ENCODE peak calls at places on chromosomes 16 and 17, in five cellular contexts. D is uterus, K is cardiac muscle cell, A is mesothelial cell of epicardium, Q is upper lobe of left lung. E is an unnamed sample.

GRCh38 chr17:79741751-79742588 is 11.2 kb downstream of the ENPP7 start:
- DNase-seq in A (peak; percentile 92), D (peak; percentile 70), K (peak; percentile 54), Q (peak; percentile 96), E (peak; percentile 42)

GRCh38 chr17:66171172-66171571 is 20.8 kb downstream of the CEP112 start:
- DNase-seq in A (no peak), K (no peak), D (no peak), Q (no peak), E (no peak)

GRCh38 chr17:4531988-4532736 is 23.0 kb downstream of the MYBBP1A start:
- DNase-seq in Q (no peak), A (no peak), D (no peak), K (no peak), E (no peak)

GRCh38 chr17:37698132-37698615 is 46.7 kb downstream of the HNF1B start:
- DNase-seq in D (no peak), A (no peak), Q (no peak), K (no peak), E (no peak)

GRCh38 chr17:51120739-51121619 is at the start of gene SPAG9:
- DNase-seq in Q (peak; percentile 99), D (peak; percentile 94), K (peak; percentile 98), A (peak; percentile 94), E (peak; percentile 97)

GRCh38 chr16:63789603-63790002 is 1332.3 kb downstream of the CDH11 start:
- DNase-seq in Q (no peak), A (no peak), D (no peak), K (peak; percentile 23), E (no peak)

GRCh38 chr16:88744839-88745521 is 38.7 kb downstream of the CTU2 start:
- DNase-seq in K (no peak), A (no peak), Q (peak; percentile 57), D (no peak), E (no peak)

GRCh38 chr16:12461201-12461600 is 342.5 kb downstream of the CPPED1 start:
- DNase-seq in A (no peak), D (no peak), K (peak; percentile 53), Q (no peak), E (no peak)

GRCh38 chr16:2717360-2718263 is 2.4 kb downstream of the PRSS27 start:
- DNase-seq in Q (no peak), K (no peak), A (no peak), D (no peak), E (no peak)

GRCh38 chr16:11258553-11259287 is 2.7 kb upstream of the SOCS1 start:
- DNase-seq in K (no peak), D (peak; percentile 40), A (no peak), Q (no peak), E (peak; percentile 59)

GRCh38 chr16:48534601-48535340 is 75.2 kb downstream of the N4BP1 start:
- DNase-seq in Q (no peak), A (no peak), D (no peak), K (no peak), E (no peak)
- TF ChIP-seq CTCF in Q (no peak), A (no peak), D (no peak), K (peak; percentile 5), E (no peak)

GRCh38 chr17:78345172-78345571 is 14.7 kb downstream of the SOCS3 start:
- DNase-seq in K (no peak), Q (no peak), D (no peak), A (no peak), E (no peak)
- TF ChIP-seq CTCF in K (no peak), Q (no peak), D (no peak), A (no peak), E (no peak)

GRCh38 chr16:85514601-85515318 is 98.4 kb upstream of the GSE1 start:
- DNase-seq in A (no peak), K (peak; percentile 92), D (peak; percentile 76), Q (no peak), E (peak; percentile 93)
- TF ChIP-seq CTCF in A (no peak), K (no peak), D (no peak), Q (no peak), E (no peak)

GRCh38 chr17:32264823-32265191 is 825 bp upstream of the RHBDL3 start:
- DNase-seq in K (no peak), A (no peak), D (no peak), Q (no peak), E (no peak)

GRCh38 chr17:32265192-32265895 is at the start of gene RHBDL3:
- DNase-seq in K (no peak), D (peak; percentile 60), A (no peak), Q (peak; percentile 90), E (no peak)

GRCh38 chr17:32265896-32266388 is 310 bp downstream of the RHBDL3 start:
- DNase-seq in K (no peak), A (no peak), Q (peak; percentile 86), D (no peak), E (no peak)

GRCh38 chr17:32261937-32262510 is 3.6 kb upstream of the RHBDL3 start:
- DNase-seq in Q (no peak), A (no peak), D (no peak), K (no peak), E (no peak)

GRCh38 chr17:32264140-32264799 is 1.4 kb upstream of the RHBDL3 start:
- DNase-seq in D (no peak), K (no peak), Q (no peak), A (no peak), E (no peak)
- TF ChIP-seq CTCF in D (no peak), K (peak; percentile 18), Q (no peak), A (no peak), E (peak; percentile 23)

GRCh38 chr16:28136751-28137434 is 73.4 kb upstream of the GSG1L start:
- DNase-seq in A (no peak), K (peak; percentile 21), D (no peak), Q (no peak), E (peak; percentile 32)

GRCh38 chr16:28140788-28141618 is 70.8 kb downstream of the XPO6 start:
- DNase-seq in D (no peak), Q (no peak), A (no peak), K (no peak), E (peak; percentile 18)

GRCh38 chr16:28133666-28134065 is 70.2 kb upstream of the GSG1L start:
- DNase-seq in D (no peak), K (no peak), Q (no peak), A (no peak), E (no peak)

DNA sequence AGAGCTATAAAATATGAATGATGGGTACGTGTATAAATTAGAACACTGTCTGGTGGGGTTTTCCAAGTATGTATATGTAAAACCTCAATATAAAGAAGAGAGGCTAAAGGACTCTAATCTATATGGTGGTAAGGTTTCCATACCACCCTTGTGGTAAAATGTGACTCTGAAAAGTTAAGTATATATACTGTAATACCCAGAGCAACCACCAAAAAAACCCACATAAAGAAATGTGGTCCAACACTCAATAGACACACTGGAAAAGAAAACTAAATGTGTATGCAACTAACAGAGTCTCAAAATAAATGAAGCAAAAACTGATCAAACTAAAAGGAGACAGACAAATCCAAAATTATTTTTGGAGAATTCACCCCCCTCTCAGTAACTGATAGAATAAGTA is 72.2 kb downstream of the XPO6 start:
- DNase-seq in K (no peak), D (no peak), Q (no peak), A (no peak), E (no peak)
- TF ChIP-seq CTCF in K (no peak), D (no peak), Q (peak; percentile 13), A (peak; percentile 32), E (no peak)